ENCODE peak calls at places on chromosomes 7 and 10, in eight cellular contexts. J, E, I, Q, W, K, O and N are unnamed samples.

GRCh38 chr7:132145466-132145865 is 430.8 kb downstream of the PLXNA4 start:
- DNase-seq in W (peak; percentile 81), Q (no peak), J (peak; percentile 36), I (no peak), O (peak; percentile 56), K (no peak), E (no peak), N (no peak)

GRCh38 chr7:103795112-103795511 is 194.3 kb downstream of the RELN start:
- DNase-seq in J (no peak), K (no peak), Q (no peak), W (no peak), I (no peak), O (no peak), E (no peak), N (no peak)

GRCh38 chr7:159175792-159176191 is 31.1 kb upstream of the VIPR2 start:
- DNase-seq in O (no peak), I (no peak), K (no peak), J (no peak), Q (no peak), E (no peak), W (no peak), N (no peak)

GRCh38 chr7:148650232-148650858 is 48.4 kb upstream of the CUL1 start:
- DNase-seq in J (no peak), O (peak; percentile 52), E (no peak), I (no peak), W (no peak), Q (no peak), K (no peak), N (no peak)

GRCh38 chr7:42272793-42273665 is 36.0 kb upstream of the GLI3 start:
- DNase-seq in E (no peak), O (peak; percentile 68), Q (peak; percentile 57), J (peak; percentile 81), W (no peak), I (no peak), K (no peak), N (no peak)

GRCh38 chr7:86995052-86995725 is 64.3 kb downstream of the ELAPOR2 start:
- DNase-seq in E (no peak), W (no peak), Q (no peak), K (no peak), O (no peak), I (no peak), J (no peak), N (no peak)

GRCh38 chr10:84820121-84820520 is 491.7 kb downstream of the CCSER2 start:
- DNase-seq in J (no peak), Q (no peak), K (no peak), I (no peak), O (peak; percentile 0), E (no peak), W (no peak), N (no peak)

GRCh38 chr10:32376027-32376426 is 29.1 kb upstream of the EPC1 start:
- DNase-seq in I (no peak), W (no peak), K (no peak), E (no peak), O (no peak), J (no peak), Q (no peak), N (no peak)

GRCh38 chr7:72781161-72781560 is 46.8 kb downstream of the TYW1B start:
- DNase-seq in E (no peak), W (no peak), I (no peak), O (no peak), J (peak; percentile 26), K (no peak), Q (no peak), N (no peak)

GRCh38 chr7:7236041-7236440 is 53.7 kb downstream of the C1GALT1 start:
- DNase-seq in O (no peak), K (no peak), Q (no peak), E (no peak), W (no peak), J (no peak), I (no peak), N (no peak)

GRCh38 chr7:130914589-130915294 is 180.7 kb upstream of the KLF14 start:
- DNase-seq in E (no peak), W (no peak), J (no peak), K (no peak), Q (no peak), O (no peak), I (no peak), N (no peak)

GRCh38 chr10:47363781-47364180 is 15.6 kb downstream of the RBP3 start:
- DNase-seq in K (no peak), J (no peak), I (peak; percentile 48), W (peak; percentile 32), E (no peak), O (no peak), Q (no peak), N (no peak)

GRCh38 chr10:95297402-95297801 is 6.6 kb upstream of the PDLIM1 start:
- DNase-seq in J (no peak), W (no peak), O (no peak), E (no peak), K (no peak), Q (no peak), I (no peak), N (no peak)

DNA sequence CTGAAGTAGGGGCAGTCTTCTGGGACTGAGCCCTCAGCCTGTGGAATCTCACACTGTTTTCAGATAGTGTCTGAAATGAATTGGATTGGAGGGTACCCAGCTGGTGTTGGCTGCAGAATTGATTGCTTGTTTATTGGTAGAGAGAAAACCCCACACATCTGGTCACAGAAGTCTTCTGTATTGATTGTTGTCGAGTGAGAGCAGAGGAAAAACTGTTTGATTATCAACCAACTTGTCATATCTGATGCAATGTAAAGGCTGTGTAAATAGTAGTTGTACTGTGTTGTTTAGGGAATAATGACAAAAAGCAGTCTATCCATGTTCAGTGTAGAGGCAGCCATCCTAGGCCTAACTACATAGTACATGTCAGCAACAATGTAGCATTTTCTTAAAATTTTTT is 4.9 kb downstream of the CRCP start:
- DNase-seq in K (no peak), I (no peak), W (no peak), Q (no peak), O (no peak), J (peak; percentile 63), E (no peak), N (no peak)
- H3K4me1 ChIP-seq in K (peaks cover 17% of the 10 kb centered on the region), I (peaks cover 62% of the 10 kb centered on the region), W (no peaks in the 10 kb centered on the region), Q (peaks cover 7% of the 10 kb centered on the region), O (peaks cover 27% of the 10 kb centered on the region), J (peaks cover 2% of the 10 kb centered on the region), E (peaks cover 10% of the 10 kb centered on the region), N (peaks cover 81% of the 10 kb centered on the region)

GRCh38 chr7:35727571-35727970 is 32.6 kb upstream of the HERPUD2 start:
- DNase-seq in K (no peak), I (no peak), J (no peak), E (no peak), W (no peak), Q (no peak), O (peak; percentile 51), N (no peak)

GRCh38 chr7:35731349-35731748 is 36.4 kb upstream of the HERPUD2 start:
- DNase-seq in K (no peak), I (no peak), O (no peak), J (no peak), Q (no peak), E (no peak), W (no peak), N (no peak)

GRCh38 chr7:35729061-35729783 is 34.3 kb upstream of the HERPUD2 start:
- DNase-seq in Q (no peak), I (no peak), E (no peak), O (no peak), J (no peak), W (no peak), K (no peak), N (no peak)

GRCh38 chr7:35728412-35729060 is 33.6 kb upstream of the HERPUD2 start:
- DNase-seq in Q (no peak), E (no peak), J (no peak), I (no peak), W (no peak), O (no peak), K (no peak), N (no peak)

GRCh38 chr7:35729966-35730345 is 35.0 kb upstream of the HERPUD2 start:
- DNase-seq in W (no peak), E (no peak), I (no peak), Q (no peak), K (no peak), J (no peak), O (no peak), N (no peak)
- H3K4me1 ChIP-seq in W (no peaks in the 10 kb centered on the region), E (no peaks in the 10 kb centered on the region), I (peaks cover 9% of the 10 kb centered on the region), Q (no peaks in the 10 kb centered on the region), K (peaks cover 8% of the 10 kb centered on the region), J (peaks cover 2% of the 10 kb centered on the region), O (peaks cover 10% of the 10 kb centered on the region), N (peaks cover 31% of the 10 kb centered on the region)

DNA sequence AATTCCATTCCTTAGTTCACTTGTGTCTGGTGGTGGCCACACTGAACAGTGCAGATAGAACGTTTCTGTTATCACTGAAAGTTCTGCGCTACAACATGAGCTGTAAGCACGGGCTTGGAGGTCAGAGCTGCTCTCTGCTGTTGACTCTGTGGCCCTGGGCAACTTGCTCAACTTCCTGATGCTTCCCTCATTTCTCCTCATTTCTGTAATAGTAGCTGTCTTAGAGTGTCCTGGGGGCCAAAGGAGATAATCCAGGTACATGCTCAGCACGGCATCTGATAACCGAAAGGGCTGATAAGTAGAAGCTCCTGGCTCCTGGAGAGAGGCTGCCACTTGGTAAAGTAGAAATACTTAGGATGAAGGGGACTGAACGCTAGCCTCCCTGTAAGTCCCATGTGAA is 92.3 kb upstream of the DUSP5 start:
- DNase-seq in I (no peak), W (no peak), E (no peak), Q (no peak), K (no peak), O (no peak), J (peak; percentile 88), N (no peak)
- H3K4me1 ChIP-seq in I (peaks cover 18% of the 10 kb centered on the region), W (no peaks in the 10 kb centered on the region), E (no peaks in the 10 kb centered on the region), Q (peaks cover 22% of the 10 kb centered on the region), K (no peaks in the 10 kb centered on the region), O (peaks cover 26% of the 10 kb centered on the region), J (peaks cover 24% of the 10 kb centered on the region), N (peaks cover 11% of the 10 kb centered on the region)

DNA sequence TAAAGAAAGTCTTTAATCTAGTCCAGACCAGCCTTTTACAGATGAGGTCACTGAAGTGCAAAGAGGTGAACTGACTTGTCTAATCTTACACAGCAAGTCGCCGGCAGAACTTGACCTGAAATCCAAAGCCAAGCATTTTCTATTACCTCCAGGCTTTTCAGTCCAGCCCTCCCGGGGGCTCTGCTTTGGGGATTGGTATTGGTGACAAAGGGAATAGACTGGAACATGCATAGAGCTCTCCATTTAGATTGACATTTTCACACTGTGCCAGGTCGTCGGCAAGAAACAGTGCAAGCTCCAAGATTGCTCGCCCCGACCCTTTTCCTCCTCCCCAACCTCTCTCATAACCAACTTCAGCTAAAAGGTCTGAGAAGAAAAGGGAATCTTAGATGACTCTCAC is 42.2 kb upstream of the MTPAP start:
- DNase-seq in K (no peak), J (no peak), W (no peak), Q (no peak), E (no peak), O (no peak), I (no peak), N (no peak)
- H3K4me1 ChIP-seq in K (no peaks in the 10 kb centered on the region), J (no peaks in the 10 kb centered on the region), W (no peaks in the 10 kb centered on the region), Q (no peaks in the 10 kb centered on the region), E (no peaks in the 10 kb centered on the region), O (peaks cover 3% of the 10 kb centered on the region), I (peaks cover 6% of the 10 kb centered on the region), N (peaks cover 8% of the 10 kb centered on the region)

GRCh38 chr7:107046511-107047259 is 2.2 kb downstream of the PRKAR2B start:
- DNase-seq in E (no peak), K (no peak), W (no peak), Q (no peak), I (no peak), J (no peak), O (no peak), N (no peak)
- H3K4me1 ChIP-seq in E (peaks cover 19% of the 10 kb centered on the region), K (peaks cover 5% of the 10 kb centered on the region), W (no peaks in the 10 kb centered on the region), Q (no peaks in the 10 kb centered on the region), I (peaks cover 17% of the 10 kb centered on the region), J (no peaks in the 10 kb centered on the region), O (peaks cover 12% of the 10 kb centered on the region), N (peaks cover 25% of the 10 kb centered on the region)